ENCODE peak calls at places on chromosome 12, in eight cellular contexts. K is NCI-H774; V is pancreas; Z is fibroblast of pulmonary artery; M is activated CD4-positive, alpha-beta T cell treated with anti-CD3 and anti-CD28 coated beads, Interleukin-2, amount 50 U/mL, for 48 hours; F is fibroblast of mammary gland; H is H7; D is mucosa of gallbladder. T is an unnamed sample.

GRCh38 chr12:6084261-6084968 is 40.1 kb downstream of the VWF start:
- DNase-seq in K (no peak), V (no peak), Z (peak; percentile 84), M (no peak), F (peak; percentile 31), H (peak; percentile 88), D (peak; percentile 47), T (no peak)

GRCh38 chr12:53046655-53047220 is 3.1 kb upstream of the TNS2 start:
- DNase-seq in K (peak; percentile 89), V (peak; percentile 88), Z (peak; percentile 89), M (peak; percentile 64), F (peak; percentile 74), H (peak; percentile 73), D (peak; percentile 81), T (peak; percentile 81)

GRCh38 chr12:53067993-53068770 is 11.0 kb downstream of the SPRYD3 start:
- DNase-seq in K (no peak), V (no peak), Z (no peak), M (no peak), F (no peak), H (peak; percentile 53), D (no peak), T (no peak)

GRCh38 chr12:49982246-49983229 is 9.8 kb downstream of the AQP6 start:
- DNase-seq in K (no peak), V (no peak), Z (no peak), M (no peak), F (peak; percentile 69), H (no peak), D (no peak), T (no peak)

GRCh38 chr12:94640134-94640928 is 10.0 kb downstream of the TMCC3 start:
- DNase-seq in K (no peak), V (no peak), Z (peak; percentile 62), M (peak; percentile 48), F (peak; percentile 95), H (no peak), D (no peak), T (no peak)

GRCh38 chr12:69821441-69822204 is 3.4 kb upstream of the MYRFL start:
- DNase-seq in K (no peak), V (peak; percentile 16), Z (peak; percentile 88), M (no peak), F (peak; percentile 78), H (no peak), D (no peak), T (no peak)

GRCh38 chr12:66072135-66072534 is 58.4 kb downstream of the LLPH start:
- DNase-seq in K (no peak), V (no peak), Z (no peak), M (no peak), F (no peak), H (no peak), D (no peak), T (no peak)

GRCh38 chr12:75982974-75983660 is 48.5 kb downstream of the PHLDA1 start:
- DNase-seq in K (no peak), V (no peak), Z (no peak), M (no peak), F (no peak), H (no peak), D (no peak), T (peak; percentile 35)

GRCh38 chr12:21073129-21073528 is 57.9 kb upstream of the SLCO1B1 start:
- DNase-seq in K (no peak), V (no peak), Z (no peak), M (no peak), F (no peak), H (no peak), D (no peak), T (no peak)

GRCh38 chr12:122917508-122918227 is 21.7 kb upstream of the VPS37B start:
- DNase-seq in K (no peak), V (peak; percentile 48), Z (peak; percentile 81), M (no peak), F (peak; percentile 81), H (peak; percentile 22), D (peak; percentile 77), T (peak; percentile 77)

GRCh38 chr12:15823360-15824128 is 34.4 kb upstream of the EPS8 start:
- DNase-seq in K (peak; percentile 41), V (peak; percentile 13), Z (no peak), M (no peak), F (peak; percentile 21), H (no peak), D (peak; percentile 65), T (no peak)

GRCh38 chr12:41932028-41932427 is 212.6 kb downstream of the GXYLT1 start:
- DNase-seq in K (no peak), V (no peak), Z (no peak), M (no peak), F (no peak), H (no peak), D (no peak), T (no peak)

GRCh38 chr12:116551952-116552749 is 7.0 kb upstream of the MAP1LC3B2 start:
- DNase-seq in K (no peak), V (no peak), Z (peak; percentile 86), M (no peak), F (peak; percentile 72), H (no peak), D (no peak), T (no peak)

GRCh38 chr12:124369055-124369900 is 74.4 kb downstream of the RFLNA start:
- DNase-seq in K (no peak), V (peak; percentile 99), Z (peak; percentile 97), M (no peak), F (peak; percentile 94), H (no peak), D (peak; percentile 89), T (peak; percentile 82)